ENCODE peak calls at places on chromosomes 11 and 22, in six cellular contexts. F, N, T, B, S and L are unnamed samples.

GRCh38 chr11:93329936-93330445 is 551 bp upstream of the DEUP1 start:
- DNase-seq in F (no peak), N (no peak), T (peak), B (no peak), S (no peak), L (no peak)

GRCh38 chr11:79078999-79079398 is 361.8 kb downstream of the TENM4 start:
- DNase-seq in F (no peak), N (no peak), T (no peak), B (no peak), S (no peak), L (no peak)

GRCh38 chr11:75103380-75104026 is 6.8 kb upstream of the OR2AT4 start:
- DNase-seq in F (peak), N (no peak), T (no peak), B (no peak), S (no peak), L (no peak)

GRCh38 chr11:131186629-131187075 is 183.8 kb upstream of the NTM start:
- DNase-seq in F (no peak), N (no peak), T (no peak), B (no peak), S (no peak), L (no peak)

GRCh38 chr11:110251837-110252236 is 44.6 kb downstream of the RDX start:
- DNase-seq in F (peak), N (peak), T (peak), B (no peak), S (peak), L (no peak)

GRCh38 chr11:76601272-76601671 is 69.3 kb downstream of the LRRC32 start:
- DNase-seq in F (no peak), N (no peak), T (no peak), B (no peak), S (no peak), L (no peak)

GRCh38 chr22:26174280-26174679 is 5.0 kb downstream of the SEZ6L start:
- DNase-seq in F (no peak), N (no peak), T (peak), B (no peak), S (no peak), L (no peak)

GRCh38 chr11:118618991-118619375 is 11.6 kb downstream of the PHLDB1 start:
- DNase-seq in F (peak), N (no peak), T (no peak), B (no peak), S (no peak), L (no peak)

GRCh38 chr22:39432361-39432811 is 24.4 kb upstream of the MGAT3 start:
- DNase-seq in F (no peak), N (no peak), T (no peak), B (no peak), S (no peak), L (no peak)

GRCh38 chr22:49715450-49715849 is 112.2 kb downstream of the BRD1 start:
- DNase-seq in F (no peak), N (no peak), T (no peak), B (no peak), S (no peak), L (no peak)

GRCh38 chr22:26587991-26588613 is 1.8 kb downstream of the TPST2 start:
- DNase-seq in F (peak), N (no peak), T (no peak), B (no peak), S (no peak), L (no peak)

GRCh38 chr22:38397189-38398097 is 57.6 kb downstream of the KCNJ4 start:
- DNase-seq in F (peak), N (peak), T (no peak), B (no peak), S (no peak), L (no peak)

GRCh38 chr11:12569499-12570040 is 104.7 kb upstream of the TEAD1 start:
- DNase-seq in F (peak), N (no peak), T (no peak), B (no peak), S (no peak), L (no peak)

GRCh38 chr22:27218521-27218920 is 561.1 kb downstream of the MIAT start:
- DNase-seq in F (no peak), N (no peak), T (no peak), B (no peak), S (no peak), L (no peak)

GRCh38 chr11:96098511-96099241 is 174.8 kb upstream of the MTMR2 start:
- DNase-seq in F (peak), N (no peak), T (no peak), B (no peak), S (no peak), L (no peak)

GRCh38 chr22:47101321-47101885 is 339.0 kb downstream of the TBC1D22A start:
- DNase-seq in F (no peak), N (no peak), T (no peak), B (no peak), S (no peak), L (no peak)

GRCh38 chr22:39524753-39525657 is 4.6 kb downstream of the ATF4 start:
- DNase-seq in F (no peak), N (no peak), T (no peak), B (no peak), S (no peak), L (no peak)

GRCh38 chr11:113317297-113317696 is 2.9 kb downstream of the TTC12 start:
- DNase-seq in F (no peak), N (no peak), T (no peak), B (no peak), S (no peak), L (no peak)

GRCh38 chr11:67563354-67564114 is 20.1 kb upstream of the GSTP1 start:
- DNase-seq in F (peak), N (peak), T (no peak), B (no peak), S (peak), L (no peak)

GRCh38 chr11:119891392-119891791 is 162.4 kb upstream of the NECTIN1 start:
- DNase-seq in F (no peak), N (no peak), T (no peak), B (no peak), S (no peak), L (no peak)

GRCh38 chr11:134915881-134916280 is 503.8 kb upstream of the B3GAT1 start:
- DNase-seq in F (no peak), N (no peak), T (no peak), B (no peak), S (no peak), L (no peak)

GRCh38 chr11:103537904-103538502 is 428.8 kb downstream of the DYNC2H1 start:
- DNase-seq in F (peak), N (peak), T (no peak), B (no peak), S (no peak), L (no peak)

GRCh38 chr22:23857606-23858483 is at the start of gene SLC2A11:
- DNase-seq in F (peak), N (peak), T (peak), B (peak), S (peak), L (peak)

GRCh38 chr22:39960791-39961746 is 872 bp downstream of the TMA7B start:
- DNase-seq in F (peak), N (peak), T (no peak), B (peak), S (no peak), L (peak)

GRCh38 chr11:58641326-58641725 is 18.9 kb downstream of the CNTF start:
- DNase-seq in F (no peak), N (no peak), T (no peak), B (no peak), S (no peak), L (no peak)

GRCh38 chr11:108221981-108222685 is at the start of gene NPAT:
- DNase-seq in F (no peak), N (no peak), T (no peak), B (no peak), S (no peak), L (no peak)

GRCh38 chr22:19811811-19812771 is 42.6 kb downstream of the GNB1L start:
- DNase-seq in F (no peak), N (no peak), T (no peak), B (no peak), S (no peak), L (no peak)

GRCh38 chr22:35838849-35839646 is 121.4 kb downstream of the APOL5 start:
- DNase-seq in F (peak), N (peak), T (no peak), B (no peak), S (peak), L (no peak)